ENCODE peak calls at places on chromosomes 12 and 14, in ten cellular contexts. Q is CD4-positive, alpha-beta T cell; J is stomach; C is GM12878; A is right cardiac atrium; T is cardiac muscle cell; K is RWPE1; I is tibial nerve; L is mammary epithelial cell; Y is effector memory CD4-positive, alpha-beta T cell. V is an unnamed sample.

GRCh38 chr12:124497658-124498057 is 69.8 kb downstream of the NCOR2 start:
- DNase-seq in Q (no peak), J (no peak), C (no peak), A (peak), T (peak), K (peak), I (peak), L (peak), Y (no peak), V (no peak)

GRCh38 chr14:63770187-63770807 is 42.4 kb upstream of the SGPP1 start:
- DNase-seq in Q (peak), J (peak), C (no peak), A (no peak), T (no peak), K (peak), I (no peak), L (peak), Y (peak), V (no peak)

GRCh38 chr12:54658306-54659264 is 10.4 kb upstream of the DCD start:
- DNase-seq in Q (peak), J (peak), C (no peak), A (peak), T (peak), K (peak), I (no peak), L (peak), Y (peak), V (no peak)

GRCh38 chr12:6335451-6336078 is 6.3 kb downstream of the TNFRSF1A start:
- DNase-seq in Q (peak), J (peak), C (peak), A (peak), T (peak), K (peak), I (peak), L (peak), Y (peak), V (peak)

GRCh38 chr14:101711041-101711861 is 50.3 kb upstream of the PPP2R5C start:
- DNase-seq in Q (no peak), J (peak), C (no peak), A (no peak), T (no peak), K (no peak), I (no peak), L (no peak), Y (no peak), V (no peak)

GRCh38 chr14:103889313-103890051 is 38.8 kb upstream of the TDRD9 start:
- DNase-seq in Q (no peak), J (peak), C (no peak), A (no peak), T (no peak), K (peak), I (no peak), L (peak), Y (no peak), V (no peak)

GRCh38 chr12:110743571-110744093 is 941 bp upstream of the PPP1CC start:
- DNase-seq in Q (no peak), J (no peak), C (no peak), A (no peak), T (no peak), K (no peak), I (peak), L (peak), Y (no peak), V (peak)

GRCh38 chr12:54521291-54522062 is 23.9 kb downstream of the NCKAP1L start:
- DNase-seq in Q (no peak), J (no peak), C (no peak), A (no peak), T (no peak), K (no peak), I (no peak), L (no peak), Y (no peak), V (no peak)

GRCh38 chr14:95098984-95099599 is 58.2 kb downstream of the DICER1 start:
- DNase-seq in Q (no peak), J (peak), C (no peak), A (peak), T (peak), K (peak), I (peak), L (peak), Y (no peak), V (peak)

GRCh38 chr12:113908584-113909100 is 57.5 kb downstream of the RBM19 start:
- DNase-seq in Q (no peak), J (no peak), C (no peak), A (no peak), T (no peak), K (no peak), I (no peak), L (no peak), Y (no peak), V (no peak)

GRCh38 chr12:123839826-123840225 is 77.7 kb downstream of the DNAH10 start:
- DNase-seq in Q (no peak), J (no peak), C (no peak), A (no peak), T (no peak), K (no peak), I (no peak), L (no peak), Y (no peak), V (no peak)

GRCh38 chr14:65588426-65589140 is 176.1 kb downstream of the FUT8 start:
- DNase-seq in Q (no peak), J (no peak), C (no peak), A (no peak), T (no peak), K (no peak), I (no peak), L (no peak), Y (no peak), V (no peak)

GRCh38 chr14:59897757-59898383 is 22.1 kb upstream of the LRRC9 start:
- DNase-seq in Q (no peak), J (peak), C (no peak), A (no peak), T (peak), K (peak), I (no peak), L (peak), Y (no peak), V (no peak)

GRCh38 chr12:21155517-21156351 is 24.7 kb downstream of the SLCO1B1 start:
- DNase-seq in Q (no peak), J (no peak), C (no peak), A (no peak), T (no peak), K (no peak), I (no peak), L (no peak), Y (no peak), V (no peak)

GRCh38 chr12:94262228-94263010 is 114.0 kb downstream of the PLXNC1 start:
- DNase-seq in Q (peak), J (peak), C (no peak), A (peak), T (peak), K (peak), I (peak), L (peak), Y (peak), V (peak)

GRCh38 chr12:11717533-11717961 is 68.1 kb downstream of the ETV6 start:
- DNase-seq in Q (no peak), J (no peak), C (peak), A (no peak), T (no peak), K (no peak), I (no peak), L (no peak), Y (no peak), V (no peak)

GRCh38 chr14:73723799-73724621 is 9.8 kb upstream of the PNMA1 start:
- DNase-seq in Q (no peak), J (peak), C (no peak), A (peak), T (no peak), K (peak), I (peak), L (peak), Y (no peak), V (peak)

GRCh38 chr12:49673446-49674317 is 33.5 kb downstream of the FMNL3 start:
- DNase-seq in Q (no peak), J (peak), C (no peak), A (peak), T (peak), K (no peak), I (peak), L (peak), Y (no peak), V (peak)

GRCh38 chr12:58894040-58894439 is 26.3 kb downstream of the LRIG3 start:
- DNase-seq in Q (no peak), J (no peak), C (no peak), A (no peak), T (no peak), K (no peak), I (no peak), L (no peak), Y (no peak), V (no peak)

GRCh38 chr12:107475900-107476299 is 209.7 kb upstream of the PWP1 start:
- DNase-seq in Q (no peak), J (no peak), C (no peak), A (no peak), T (no peak), K (no peak), I (no peak), L (no peak), Y (no peak), V (no peak)

GRCh38 chr12:121926874-121927706 is 8.7 kb downstream of the CFAP251 start:
- DNase-seq in Q (no peak), J (no peak), C (peak), A (no peak), T (no peak), K (no peak), I (no peak), L (no peak), Y (no peak), V (no peak)

GRCh38 chr12:65586796-65587195 is 237.5 kb upstream of the HMGA2 start:
- DNase-seq in Q (no peak), J (no peak), C (no peak), A (no peak), T (no peak), K (no peak), I (no peak), L (peak), Y (no peak), V (no peak)

GRCh38 chr14:97888331-97888730 is 1091.1 kb downstream of the VRK1 start:
- DNase-seq in Q (no peak), J (no peak), C (no peak), A (no peak), T (no peak), K (no peak), I (no peak), L (no peak), Y (no peak), V (no peak)

GRCh38 chr12:122123051-122123760 is 44.6 kb downstream of the MLXIP start:
- DNase-seq in Q (peak), J (peak), C (no peak), A (no peak), T (peak), K (peak), I (peak), L (peak), Y (peak), V (no peak)

GRCh38 chr12:22709292-22709691 is 84.3 kb downstream of the ETNK1 start:
- DNase-seq in Q (no peak), J (no peak), C (peak), A (no peak), T (peak), K (peak), I (no peak), L (peak), Y (no peak), V (no peak)

GRCh38 chr14:81434230-81434629 is 34.1 kb upstream of the STON2 start:
- DNase-seq in Q (no peak), J (no peak), C (no peak), A (no peak), T (no peak), K (no peak), I (no peak), L (no peak), Y (no peak), V (no peak)

GRCh38 chr12:79933580-79934264 is 1.2 kb downstream of the PPP1R12A start:
- DNase-seq in Q (no peak), J (no peak), C (no peak), A (no peak), T (peak), K (peak), I (no peak), L (peak), Y (peak), V (no peak)

GRCh38 chr12:130714091-130714590 is 2.0 kb downstream of the RIMBP2 start:
- DNase-seq in Q (no peak), J (peak), C (no peak), A (no peak), T (peak), K (no peak), I (no peak), L (no peak), Y (no peak), V (no peak)

GRCh38 chr14:101595887-101596721 is 34.8 kb downstream of the DIO3 start:
- DNase-seq in Q (no peak), J (peak), C (no peak), A (no peak), T (no peak), K (no peak), I (no peak), L (no peak), Y (no peak), V (no peak)

GRCh38 chr12:45259732-45260480 is 44.0 kb downstream of the ANO6 start:
- DNase-seq in Q (no peak), J (no peak), C (no peak), A (no peak), T (no peak), K (no peak), I (no peak), L (peak), Y (no peak), V (no peak)

GRCh38 chr14:66043921-66044320 is 442.2 kb upstream of the CCDC196 start:
- DNase-seq in Q (no peak), J (no peak), C (no peak), A (no peak), T (no peak), K (no peak), I (no peak), L (peak), Y (no peak), V (no peak)

GRCh38 chr12:68290126-68290525 is 36.7 kb upstream of the IL22 start:
- DNase-seq in Q (peak), J (no peak), C (peak), A (no peak), T (no peak), K (no peak), I (no peak), L (peak), Y (peak), V (no peak)

GRCh38 chr12:1799882-1800645 is 20.3 kb upstream of the LRTM2 start:
- DNase-seq in Q (no peak), J (no peak), C (no peak), A (no peak), T (no peak), K (no peak), I (peak), L (no peak), Y (no peak), V (no peak)

GRCh38 chr12:94263011-94263786 is 114.8 kb downstream of the PLXNC1 start:
- DNase-seq in Q (peak), J (no peak), C (peak), A (peak), T (no peak), K (no peak), I (no peak), L (no peak), Y (peak), V (peak)

GRCh38 chr12:96236221-96236822 is 42.1 kb downstream of the ELK3 start:
- DNase-seq in Q (peak), J (no peak), C (no peak), A (peak), T (no peak), K (no peak), I (no peak), L (peak), Y (no peak), V (no peak)

GRCh38 chr12:83996671-83997070 is 915.9 kb downstream of the SLC6A15 start:
- DNase-seq in Q (no peak), J (no peak), C (no peak), A (no peak), T (no peak), K (no peak), I (no peak), L (peak), Y (no peak), V (no peak)

GRCh38 chr14:104405566-104406226 is 173.9 kb upstream of the C14orf180 start:
- DNase-seq in Q (no peak), J (no peak), C (no peak), A (no peak), T (no peak), K (no peak), I (no peak), L (no peak), Y (no peak), V (no peak)

GRCh38 chr12:1827806-1828805 is 7.7 kb downstream of the LRTM2 start:
- DNase-seq in Q (no peak), J (no peak), C (no peak), A (no peak), T (no peak), K (no peak), I (no peak), L (no peak), Y (no peak), V (no peak)

GRCh38 chr12:14962180-14962579 is 779 bp upstream of the ARHGDIB start:
- DNase-seq in Q (no peak), J (no peak), C (no peak), A (no peak), T (no peak), K (no peak), I (no peak), L (no peak), Y (no peak), V (no peak)

GRCh38 chr12:14959916-14960315 is 1.5 kb downstream of the ARHGDIB start:
- DNase-seq in Q (no peak), J (no peak), C (no peak), A (no peak), T (no peak), K (no peak), I (no peak), L (no peak), Y (no peak), V (no peak)

GRCh38 chr12:14959463-14959862 is 1.9 kb downstream of the ARHGDIB start:
- DNase-seq in Q (no peak), J (no peak), C (no peak), A (no peak), T (no peak), K (no peak), I (no peak), L (no peak), Y (no peak), V (no peak)

GRCh38 chr12:14961466-14962155 is at the start of gene ARHGDIB:
- DNase-seq in Q (peak), J (peak), C (peak), A (peak), T (no peak), K (peak), I (no peak), L (no peak), Y (peak), V (no peak)

GRCh38 chr12:14960548-14961465 is 594 bp downstream of the ARHGDIB start:
- DNase-seq in Q (no peak), J (no peak), C (no peak), A (peak), T (no peak), K (peak), I (no peak), L (peak), Y (peak), V (peak)
- H3K27ac ChIP-seq in Q (peak), J (peak), C (peak), A (peak), T (no peak), K (peak), I (peak), L (peak), Y (peak), V (peak)

GRCh38 chr12:27014859-27015729 is 910 bp upstream of the TM7SF3 start:
- DNase-seq in Q (no peak), J (no peak), C (no peak), A (no peak), T (no peak), K (no peak), I (no peak), L (no peak), Y (no peak), V (no peak)

GRCh38 chr12:27014085-27014858 is at the start of gene TM7SF3:
- DNase-seq in Q (peak), J (peak), C (peak), A (peak), T (peak), K (peak), I (peak), L (peak), Y (peak), V (peak)

GRCh38 chr12:27013606-27014084 is 539 bp downstream of the TM7SF3 start:
- DNase-seq in Q (no peak), J (no peak), C (no peak), A (no peak), T (peak), K (no peak), I (no peak), L (peak), Y (no peak), V (no peak)

GRCh38 chr12:27012239-27012981 is 1.8 kb downstream of the TM7SF3 start:
- DNase-seq in Q (no peak), J (no peak), C (no peak), A (no peak), T (no peak), K (no peak), I (no peak), L (peak), Y (no peak), V (peak)

GRCh38 chr12:27012982-27013255 is 1.3 kb downstream of the TM7SF3 start:
- DNase-seq in Q (no peak), J (no peak), C (no peak), A (no peak), T (no peak), K (no peak), I (no peak), L (peak), Y (no peak), V (no peak)
- H3K27ac ChIP-seq in Q (no peak), J (peak), C (peak), A (no peak), T (no peak), K (peak), I (peak), L (peak), Y (no peak), V (peak)

DNA sequence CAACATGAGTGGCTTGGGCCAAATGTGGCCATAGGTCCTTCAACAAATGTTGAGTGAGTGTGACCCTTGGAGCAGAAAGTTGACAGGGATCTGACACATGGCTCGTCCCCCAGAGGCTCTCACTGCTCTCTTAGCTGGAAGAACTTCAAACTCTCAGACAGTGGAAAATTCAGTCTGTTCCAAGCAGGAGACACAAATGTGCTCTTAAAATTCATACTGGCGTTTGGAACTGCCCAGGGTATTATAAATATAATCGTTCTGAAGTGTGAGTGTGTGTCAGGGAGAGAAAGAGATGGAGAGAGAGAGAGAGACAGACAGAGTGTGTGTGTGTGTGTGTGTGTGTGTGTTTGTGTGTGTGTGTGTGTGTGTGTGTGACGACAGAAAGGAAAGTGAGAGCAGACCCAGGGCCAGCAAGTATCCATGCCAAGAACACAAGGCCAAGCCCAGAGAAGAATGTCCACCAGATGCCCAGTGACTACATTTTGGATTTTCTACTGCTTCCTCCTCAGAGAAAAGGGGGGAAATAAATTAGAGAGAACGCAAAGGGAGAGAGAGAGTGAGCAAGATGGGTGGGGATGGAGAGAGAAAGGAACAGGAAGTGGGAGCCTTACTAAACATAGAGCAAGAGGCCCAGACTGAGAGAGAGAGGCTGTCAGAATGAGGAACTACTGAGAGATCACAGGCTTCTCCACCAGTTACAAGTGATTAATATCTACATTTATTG is 193.6 kb upstream of the NUDT4 start:
- DNase-seq in Q (no peak), J (no peak), C (peak), A (peak), T (peak), K (no peak), I (peak), L (no peak), Y (no peak), V (peak)
- H3K27ac ChIP-seq in Q (no peak), J (peak), C (peak), A (peak), T (peak), K (no peak), I (peak), L (no peak), Y (no peak), V (peak)

GRCh38 chr12:115873416-115874082 is 403.9 kb downstream of the MED13L start:
- DNase-seq in Q (no peak), J (no peak), C (no peak), A (no peak), T (no peak), K (no peak), I (no peak), L (no peak), Y (no peak), V (no peak)

GRCh38 chr12:115872212-115872611 is 405.3 kb downstream of the MED13L start:
- DNase-seq in Q (no peak), J (no peak), C (no peak), A (no peak), T (no peak), K (no peak), I (no peak), L (no peak), Y (no peak), V (no peak)

GRCh38 chr12:115870527-115870926 is 407.0 kb downstream of the MED13L start:
- DNase-seq in Q (no peak), J (no peak), C (no peak), A (no peak), T (no peak), K (peak), I (no peak), L (no peak), Y (no peak), V (no peak)

GRCh38 chr12:115871714-115872113 is 405.8 kb downstream of the MED13L start:
- DNase-seq in Q (no peak), J (no peak), C (no peak), A (no peak), T (peak), K (peak), I (no peak), L (no peak), Y (no peak), V (no peak)

DNA sequence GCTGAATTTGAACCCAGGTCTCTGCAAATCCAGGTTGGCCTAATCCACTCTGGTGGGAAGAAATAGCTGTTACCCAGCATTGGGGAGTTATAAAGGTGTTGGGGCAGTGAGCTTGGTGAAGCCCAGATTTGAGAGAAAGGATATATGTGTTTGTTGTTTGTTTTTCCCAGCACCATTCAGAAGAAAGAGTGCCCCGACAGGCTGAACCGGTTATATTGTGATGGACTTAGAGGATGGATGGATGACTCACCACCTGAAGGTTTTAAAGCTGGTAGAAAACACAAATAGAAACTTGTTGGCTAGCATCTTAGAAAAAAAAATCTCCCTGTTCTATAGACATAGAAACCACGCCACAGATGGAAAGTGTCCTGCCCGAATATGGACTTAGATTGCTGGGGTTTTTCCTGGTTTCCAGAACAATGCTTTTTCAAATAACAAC is 404.6 kb downstream of the MED13L start:
- DNase-seq in Q (no peak), J (peak), C (no peak), A (no peak), T (no peak), K (peak), I (no peak), L (peak), Y (no peak), V (peak)
- H3K27ac ChIP-seq in Q (no peak), J (no peak), C (no peak), A (no peak), T (no peak), K (no peak), I (no peak), L (no peak), Y (no peak), V (no peak)

V was measured in upper lobe of left lung.